ENCODE peak calls at places on chromosomes 5 and 9, in seven cellular contexts. D, U, J, B, Y, Z and X are unnamed samples.

GRCh38 chr5:169171495-169171894 is 129.4 kb downstream of the SLIT3 start:
- DNase-seq in B (peak; percentile 85), Y (no peak), J (no peak), D (no peak), Z (no peak), U (peak; percentile 56), X (no peak)

GRCh38 chr5:27020965-27021364 is 17.4 kb downstream of the CDH9 start:
- DNase-seq in B (no peak), Z (no peak), D (no peak), J (peak; percentile 0), Y (no peak), U (no peak), X (peak; percentile 45)

GRCh38 chr9:97705354-97705950 is 8.3 kb upstream of the XPA start:
- DNase-seq in Y (no peak), U (no peak), B (no peak), J (no peak), D (no peak), Z (no peak), X (no peak)

GRCh38 chr5:41621420-41621819 is 111.0 kb upstream of the PLCXD3 start:
- DNase-seq in B (no peak), U (no peak), D (no peak), Y (no peak), Z (no peak), J (no peak), X (no peak)

GRCh38 chr9:127181315-127181580 is 58.8 kb upstream of the ANGPTL2 start:
- DNase-seq in J (no peak), D (no peak), B (no peak), U (no peak), Y (no peak), Z (no peak), X (no peak)

GRCh38 chr9:26946753-26947727 is at the start of gene PLAA:
- DNase-seq in Y (peak; percentile 95), B (peak; percentile 97), U (peak; percentile 92), J (peak; percentile 92), Z (peak; percentile 75), D (peak; percentile 85), X (peak; percentile 95)

GRCh38 chr9:121837113-121838010 is 185.9 kb downstream of the DAB2IP start:
- DNase-seq in Y (no peak), U (no peak), B (no peak), J (peak; percentile 85), D (no peak), Z (no peak), X (no peak)

GRCh38 chr9:7166074-7166473 is 408.3 kb downstream of the KDM4C start:
- DNase-seq in J (no peak), Y (peak; percentile 70), D (no peak), Z (no peak), B (no peak), U (no peak), X (no peak)

GRCh38 chr5:175921066-175921730 is 46.9 kb downstream of the THOC3 start:
- DNase-seq in U (no peak), B (no peak), D (no peak), Z (no peak), Y (peak; percentile 1), J (no peak), X (no peak)

GRCh38 chr9:94827584-94828304 is 101.2 kb downstream of the AOPEP start:
- DNase-seq in B (no peak), D (no peak), J (peak; percentile 52), Z (no peak), U (no peak), Y (no peak), X (peak; percentile 69)

GRCh38 chr5:150542933-150543445 is 35.1 kb downstream of the NDST1 start:
- DNase-seq in U (no peak), Y (no peak), Z (no peak), B (no peak), J (no peak), D (no peak), X (peak; percentile 65)

GRCh38 chr5:56984445-56984844 is 32.5 kb upstream of the MIER3 start:
- DNase-seq in Z (no peak), Y (no peak), U (no peak), J (no peak), B (no peak), D (no peak), X (peak; percentile 30)

GRCh38 chr9:75185585-75186170 is 97.4 kb downstream of the OSTF1 start:
- DNase-seq in U (peak; percentile 68), Z (no peak), J (no peak), Y (peak; percentile 75), D (peak; percentile 14), B (peak; percentile 75), X (peak; percentile 46)

GRCh38 chr5:10536931-10537579 is 26.8 kb upstream of the ANKRD33B start:
- DNase-seq in Z (no peak), Y (no peak), U (no peak), D (no peak), J (no peak), B (no peak), X (no peak)
- H3K4ac ChIP-seq in Z (no peak overlapping the region), Y (no peak overlapping the region), U (no peak overlapping the region), D (no peak overlapping the region), J (no peak overlapping the region), B (no peak overlapping the region), X (no peak overlapping the region)

GRCh38 chr5:144179226-144179625 is 8.6 kb downstream of the KCTD16 start:
- DNase-seq in U (no peak), Z (no peak), Y (no peak), J (no peak), D (no peak), B (no peak), X (no peak)

GRCh38 chr5:144187699-144188294 is 17.1 kb downstream of the KCTD16 start:
- DNase-seq in Y (no peak), D (no peak), B (no peak), Z (no peak), J (peak; percentile 99), U (no peak), X (peak; percentile 97)

GRCh38 chr5:144177548-144177947 is 6.9 kb downstream of the KCTD16 start:
- DNase-seq in U (no peak), B (peak; percentile 14), D (no peak), J (peak; percentile 49), Z (no peak), Y (no peak), X (no peak)

GRCh38 chr5:144183254-144183889 is 12.7 kb downstream of the KCTD16 start:
- DNase-seq in U (no peak), Z (no peak), J (peak; percentile 85), B (no peak), D (no peak), Y (peak; percentile 69), X (peak; percentile 43)
- H3K27ac ChIP-seq in U (no peak overlapping the region), Z (no peak overlapping the region), J (no peak overlapping the region), B (no peak overlapping the region), D (no peak overlapping the region), Y (no peak overlapping the region), X (no peak overlapping the region)

DNA sequence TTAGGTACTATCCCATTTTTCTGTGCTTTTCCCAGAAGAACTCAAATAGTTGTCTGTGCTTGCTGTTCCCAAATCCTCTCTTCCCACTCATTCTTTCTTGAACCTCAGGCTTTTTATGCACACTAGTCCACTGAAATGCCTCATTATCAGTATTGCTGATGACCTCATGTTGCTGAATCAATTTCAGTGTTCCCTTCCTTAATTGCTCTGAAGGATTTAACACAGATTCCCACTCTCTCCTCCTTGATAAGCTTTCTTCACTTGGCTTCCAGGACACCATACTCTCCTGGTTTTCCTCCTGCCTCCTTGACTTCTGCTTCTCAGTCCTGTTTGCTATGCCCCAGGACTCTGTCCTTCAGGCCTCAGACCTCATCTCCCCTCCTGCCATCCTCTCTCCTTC is 298.5 kb downstream of the ARHGAP26 start:
- DNase-seq in J (no peak), D (no peak), Z (no peak), Y (no peak), B (no peak), U (no peak), X (no peak)
- H3K9ac ChIP-seq in J (no peak overlapping the region), D (no peak overlapping the region), Z (no peak overlapping the region), Y (no peak overlapping the region), B (no peak overlapping the region), U (no peak overlapping the region), X (no peak overlapping the region)

GRCh38 chr5:148372331-148372730 is 11.4 kb upstream of the FBXO38 start:
- DNase-seq in Y (no peak), D (no peak), B (no peak), J (no peak), Z (no peak), U (no peak), X (peak; percentile 65)
- H3K4ac ChIP-seq in Y (no peak overlapping the region), D (no peak overlapping the region), B (no peak overlapping the region), J (no peak overlapping the region), Z (no peak overlapping the region), U (no peak overlapping the region), X (no peak overlapping the region)

GRCh38 chr5:78335976-78336375 is 24.4 kb upstream of the SCAMP1 start:
- DNase-seq in D (no peak), J (no peak), Y (no peak), B (no peak), Z (no peak), U (no peak), X (no peak)
- H3K27ac ChIP-seq in D (no peak overlapping the region), J (no peak overlapping the region), Y (no peak overlapping the region), B (no peak overlapping the region), Z (no peak overlapping the region), U (no peak overlapping the region), X (no peak overlapping the region)

GRCh38 chr9:91047529-91047928 is 245.9 kb downstream of the SYK start:
- DNase-seq in U (no peak), D (no peak), Y (no peak), J (no peak), Z (no peak), B (no peak), X (no peak)

GRCh38 chr9:91045036-91045435 is 243.4 kb downstream of the SYK start:
- DNase-seq in J (no peak), Z (no peak), D (no peak), U (no peak), Y (peak; percentile 12), B (no peak), X (no peak)

GRCh38 chr9:91047993-91048607 is 246.5 kb downstream of the SYK start:
- DNase-seq in Z (no peak), U (no peak), D (no peak), B (no peak), J (peak; percentile 95), Y (peak; percentile 31), X (peak; percentile 87)

GRCh38 chr9:91044354-91044753 is 242.7 kb downstream of the SYK start:
- DNase-seq in U (no peak), D (no peak), Y (no peak), J (no peak), B (no peak), Z (no peak), X (no peak)

DNA sequence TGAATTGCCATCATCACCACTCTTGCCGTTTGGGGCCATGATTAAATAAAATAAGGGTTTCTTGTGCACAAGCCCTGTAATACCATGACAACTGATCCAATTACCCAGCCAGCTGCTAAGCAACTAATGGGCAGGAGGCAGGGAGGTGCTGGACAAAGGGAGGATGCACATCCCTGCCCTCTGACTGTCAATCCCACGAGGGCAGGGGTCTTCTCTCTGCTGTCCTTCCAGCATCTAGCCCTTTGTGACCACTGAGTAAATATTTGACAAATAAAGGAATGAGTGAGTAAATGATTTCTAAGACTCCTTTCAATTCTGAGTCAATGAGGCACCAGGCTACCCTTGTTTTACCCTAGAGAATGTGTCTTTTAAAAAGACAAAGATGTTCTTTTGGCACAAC is 247.1 kb downstream of the SYK start:
- DNase-seq in U (no peak), Z (no peak), Y (no peak), J (no peak), B (no peak), D (no peak), X (no peak)
- H3K9ac ChIP-seq in U (no peak overlapping the region), Z (no peak overlapping the region), Y (no peak overlapping the region), J (no peak overlapping the region), B (no peak overlapping the region), D (no peak overlapping the region), X (peak overlapping the region; percentile 62)